ENCODE peak calls at places on chromosomes 12 and 14, in five cellular contexts. E is body of pancreas, D is GM20000, B is fibroblast of the conjunctiva, Q is MV-4-11. H is an unnamed sample.

GRCh38 chr12:110585231-110585799 is 2.2 kb upstream of the PPTC7 start:
- DNase-seq in E (peak), D (no peak), B (no peak), Q (peak), H (no peak)

GRCh38 chr12:18898469-18898868 is 160.6 kb downstream of the CAPZA3 start:
- DNase-seq in Q (no peak), D (no peak), B (no peak), E (no peak), H (no peak)

GRCh38 chr12:101076940-101077351 is 133.1 kb downstream of the SLC5A8 start:
- DNase-seq in Q (no peak), D (no peak), B (no peak), E (no peak), H (peak)

GRCh38 chr14:79581912-79582576 is 629.3 kb downstream of the DIO2 start:
- DNase-seq in B (no peak), Q (no peak), E (no peak), D (no peak), H (no peak)

GRCh38 chr12:118436002-118436724 is 59.8 kb downstream of the SUDS3 start:
- DNase-seq in B (no peak), Q (peak), E (no peak), D (peak), H (no peak)

GRCh38 chr14:54354096-54354495 is 42.7 kb upstream of the CDKN3 start:
- DNase-seq in E (no peak), D (no peak), B (no peak), Q (peak), H (no peak)

GRCh38 chr14:73851567-73852382 is at the start of gene PTGR2:
- DNase-seq in E (peak), B (peak), Q (peak), D (peak), H (peak)

GRCh38 chr14:72779679-72780078 is 114.2 kb downstream of the DPF3 start:
- DNase-seq in E (no peak), D (no peak), Q (peak), B (no peak), H (no peak)

GRCh38 chr14:48490756-48491155 is 815.4 kb upstream of the MDGA2 start:
- DNase-seq in Q (no peak), E (no peak), D (no peak), B (no peak), H (no peak)

GRCh38 chr14:74614508-74615495 is 2.8 kb upstream of the LTBP2 start:
- DNase-seq in B (no peak), E (no peak), Q (no peak), D (peak), H (no peak)